ENCODE peak calls at places on chromosomes 5 and 9, in six cellular contexts. N is activated T-helper 1 cell treated with anti-CD3 and anti-CD28 coated beads, Interleukin-12 subunit alpha, Interleukin-12 subunit beta, Interleukin-2, Interleukin-4 antibody, amounts not matched to agents 30 ng/mL and 10 ng/mL and 1 ng/mL, durations not matched to agents 14 hours and 24 hours and 36 hours; H is neural crest cell; O is lower lobe of right lung; A is ureter; I is 8988T. U is an unnamed sample.

GRCh38 chr5:81825237-81825636 is 74.3 kb upstream of the SSBP2 start:
- DNase-seq in H (no peak), A (no peak), I (no peak), O (peak; percentile 63), N (no peak), U (no peak)

GRCh38 chr5:80958611-80959010 is 1.6 kb upstream of the RASGRF2 start:
- DNase-seq in H (no peak), O (no peak), I (no peak), A (no peak), N (no peak), U (no peak)

GRCh38 chr9:14193338-14193980 is 120.5 kb downstream of the NFIB start:
- DNase-seq in A (no peak), O (no peak), I (no peak), H (no peak), N (no peak), U (no peak)

GRCh38 chr9:129887210-129888084 is 52.2 kb downstream of the USP20 start:
- DNase-seq in I (no peak), N (peak; percentile 72), O (no peak), H (no peak), A (no peak), U (no peak)

GRCh38 chr5:143208781-143209510 is 194.5 kb downstream of the NR3C1 start:
- DNase-seq in O (no peak), I (no peak), A (no peak), H (no peak), N (no peak), U (no peak)

GRCh38 chr5:151199581-151200185 is 24.2 kb downstream of the CCDC69 start:
- DNase-seq in O (no peak), N (no peak), A (peak; percentile 19), I (no peak), H (no peak), U (no peak)

GRCh38 chr5:177592010-177592834 is at the start of gene TMED9:
- DNase-seq in I (peak; percentile 84), N (peak; percentile 90), O (peak; percentile 92), A (peak; percentile 89), H (peak; percentile 73), U (peak; percentile 92)

GRCh38 chr5:73592546-73592945 is 27.0 kb downstream of the UTP15 start:
- DNase-seq in I (no peak), A (no peak), N (no peak), H (no peak), O (no peak), U (no peak)

GRCh38 chr5:157463621-157464407 is 3.8 kb downstream of the NIPAL4 start:
- DNase-seq in N (no peak), I (no peak), O (no peak), H (no peak), A (no peak), U (no peak)

GRCh38 chr9:28774433-28775029 is 1201.2 kb upstream of the C9orf72 start:
- DNase-seq in O (no peak), N (no peak), H (no peak), I (no peak), A (no peak), U (peak; percentile 13)

GRCh38 chr5:8773091-8773615 is 772.7 kb downstream of the SEMA5A start:
- DNase-seq in N (no peak), I (no peak), H (no peak), A (no peak), O (no peak), U (no peak)

GRCh38 chr5:16453609-16454008 is 12.0 kb downstream of the ZNF622 start:
- DNase-seq in I (no peak), O (no peak), H (no peak), N (no peak), A (no peak), U (no peak)

GRCh38 chr5:43113546-43113945 is 7.2 kb upstream of the ZNF131 start:
- DNase-seq in I (no peak), N (no peak), O (no peak), H (no peak), A (no peak), U (no peak)

GRCh38 chr9:125700791-125701190 is 6.2 kb downstream of the MAPKAP1 start:
- DNase-seq in O (no peak), A (no peak), I (no peak), H (no peak), N (no peak), U (peak; percentile 71)

GRCh38 chr5:10726913-10727517 is 34.0 kb downstream of the DAP start:
- DNase-seq in O (no peak), N (no peak), A (no peak), I (no peak), H (no peak), U (peak; percentile 35)

GRCh38 chr9:32117291-32117690 is 267.2 kb upstream of the ACO1 start:
- DNase-seq in A (no peak), I (no peak), O (no peak), H (no peak), N (no peak), U (no peak)

GRCh38 chr5:132056610-132057497 is 3.6 kb upstream of the IL3 start:
- DNase-seq in I (no peak), A (peak; percentile 34), N (no peak), H (no peak), O (no peak), U (no peak)

GRCh38 chr5:172703952-172704351 is 62.9 kb downstream of the NEURL1B start:
- DNase-seq in I (no peak), O (no peak), H (no peak), N (no peak), A (no peak), U (no peak)

GRCh38 chr5:179250561-179251225 is 94.6 kb downstream of the ADAMTS2 start:
- DNase-seq in H (no peak), A (peak; percentile 36), N (no peak), O (peak; percentile 24), I (no peak), U (no peak)

GRCh38 chr9:134454386-134454978 is 128.2 kb downstream of the RXRA start:
- DNase-seq in H (no peak), A (no peak), I (no peak), N (no peak), O (no peak), U (no peak)

GRCh38 chr5:5523066-5523505 is 100.6 kb downstream of the ICE1 start:
- DNase-seq in A (no peak), I (no peak), N (peak; percentile 43), O (no peak), H (no peak), U (peak; percentile 36)

GRCh38 chr5:7668161-7668560 is 182.8 kb downstream of the CFAP90 start:
- DNase-seq in H (no peak), I (no peak), N (no peak), A (no peak), O (no peak), U (no peak)

GRCh38 chr9:5375091-5375490 is 35.4 kb upstream of the RLN1 start:
- DNase-seq in N (no peak), H (no peak), A (no peak), I (no peak), O (no peak), U (no peak)

GRCh38 chr5:52799358-52799982 is 11.8 kb downstream of the ITGA1 start:
- DNase-seq in H (no peak), N (no peak), A (no peak), I (no peak), O (peak; percentile 58), U (no peak)

GRCh38 chr5:127911619-127912018 is 171.9 kb upstream of the SLC12A2 start:
- DNase-seq in H (no peak), O (no peak), N (no peak), I (no peak), A (no peak), U (no peak)

GRCh38 chr9:99057665-99058625 is 47.0 kb upstream of the TGFBR1 start:
- DNase-seq in H (no peak), N (peak; percentile 79), A (no peak), I (no peak), O (no peak), U (peak; percentile 47)

GRCh38 chr9:15310448-15310847 is 3.4 kb upstream of the TTC39B start:
- DNase-seq in O (no peak), N (peak; percentile 49), I (no peak), A (no peak), H (no peak), U (no peak)

GRCh38 chr9:121815084-121815483 is 163.7 kb downstream of the DAB2IP start:
- DNase-seq in H (no peak), I (no peak), O (no peak), N (no peak), A (peak; percentile 6), U (no peak)

GRCh38 chr9:128190516-128191405 is 611 bp downstream of the CIZ1 start:
- DNase-seq in N (no peak), O (no peak), I (no peak), H (no peak), A (no peak), U (no peak)

GRCh38 chr5:148978370-148979103 is 84.3 kb downstream of the SH3TC2 start:
- DNase-seq in N (no peak), H (no peak), A (no peak), I (no peak), O (no peak), U (no peak)

GRCh38 chr5:112351225-112351624 is 67.9 kb downstream of the EPB41L4A start:
- DNase-seq in N (no peak), A (no peak), O (no peak), I (no peak), H (no peak), U (no peak)

U was measured in GM13977.